ENCODE peak calls at places on chromosomes 16 and 17, in ten cellular contexts. M, L, N, X, R, H, V, A, D and E are unnamed samples.

GRCh38 chr17:43341705-43342600 is 56.8 kb upstream of the ARL4D start:
- DNase-seq in M (no peak), L (no peak), N (no peak), X (no peak), R (peak), H (peak), V (no peak), A (peak), D (no peak), E (no peak)

GRCh38 chr17:80780381-80781187 is 211.1 kb upstream of the CHMP6 start:
- DNase-seq in M (no peak), L (no peak), N (no peak), X (no peak), R (no peak), H (no peak), V (no peak), A (no peak), D (no peak), E (peak)

GRCh38 chr16:85552980-85553435 is 60.1 kb upstream of the GSE1 start:
- DNase-seq in M (no peak), L (no peak), N (no peak), X (no peak), R (no peak), H (no peak), V (no peak), A (no peak), D (no peak), E (no peak)

GRCh38 chr17:37598145-37598544 is 11.1 kb downstream of the SYNRG start:
- DNase-seq in M (no peak), L (no peak), N (no peak), X (no peak), R (no peak), H (no peak), V (no peak), A (no peak), D (no peak), E (no peak)

GRCh38 chr16:55944377-55944802 is 69.2 kb upstream of the CES5A start:
- DNase-seq in M (peak), L (peak), N (no peak), X (peak), R (peak), H (peak), V (peak), A (peak), D (peak), E (peak)

GRCh38 chr17:72715906-72716572 is 376.4 kb downstream of the SLC39A11 start:
- DNase-seq in M (no peak), L (no peak), N (no peak), X (peak), R (peak), H (peak), V (no peak), A (peak), D (no peak), E (peak)

GRCh38 chr16:85227262-85227923 is 115.1 kb upstream of the CIBAR2 start:
- DNase-seq in M (no peak), L (no peak), N (no peak), X (no peak), R (no peak), H (no peak), V (peak), A (peak), D (no peak), E (no peak)

GRCh38 chr16:85209526-85210121 is 97.4 kb upstream of the CIBAR2 start:
- DNase-seq in M (no peak), L (no peak), N (no peak), X (no peak), R (no peak), H (no peak), V (no peak), A (no peak), D (no peak), E (no peak)

GRCh38 chr17:20043034-20043433 is 33.9 kb downstream of the SPECC1 start:
- DNase-seq in M (no peak), L (no peak), N (no peak), X (no peak), R (no peak), H (no peak), V (no peak), A (no peak), D (no peak), E (no peak)

GRCh38 chr17:74415608-74416396 is 16.1 kb upstream of the GPRC5C start:
- DNase-seq in M (no peak), L (no peak), N (no peak), X (no peak), R (no peak), H (no peak), V (no peak), A (no peak), D (no peak), E (no peak)

GRCh38 chr16:67668495-67669157 is 2.0 kb downstream of the C16orf86 start:
- DNase-seq in M (peak), L (no peak), N (no peak), X (no peak), R (no peak), H (no peak), V (no peak), A (no peak), D (no peak), E (peak)

GRCh38 chr17:18851206-18851605 is 6.7 kb upstream of the PRPSAP2 start:
- DNase-seq in M (no peak), L (no peak), N (no peak), X (no peak), R (no peak), H (no peak), V (no peak), A (no peak), D (no peak), E (no peak)

GRCh38 chr16:26334218-26335111 is 642.7 kb downstream of the HS3ST4 start:
- DNase-seq in M (no peak), L (no peak), N (no peak), X (no peak), R (no peak), H (no peak), V (no peak), A (no peak), D (no peak), E (no peak)

GRCh38 chr17:75734674-75735294 is 13.5 kb downstream of the ITGB4 start:
- DNase-seq in M (no peak), L (no peak), N (no peak), X (no peak), R (no peak), H (no peak), V (no peak), A (no peak), D (no peak), E (no peak)

GRCh38 chr16:819336-819735 is 18.8 kb upstream of the GNG13 start:
- DNase-seq in M (no peak), L (no peak), N (no peak), X (no peak), R (no peak), H (no peak), V (no peak), A (no peak), D (no peak), E (no peak)

GRCh38 chr17:9902116-9902515 is 3.0 kb downstream of the RCVRN start:
- DNase-seq in M (no peak), L (no peak), N (no peak), X (no peak), R (no peak), H (no peak), V (no peak), A (no peak), D (no peak), E (no peak)

GRCh38 chr17:75370288-75370687 is 35.2 kb downstream of the GRB2 start:
- DNase-seq in M (no peak), L (no peak), N (no peak), X (peak), R (no peak), H (no peak), V (no peak), A (no peak), D (no peak), E (no peak)

GRCh38 chr17:4719684-4720221 is 9.3 kb downstream of the ARRB2 start:
- DNase-seq in M (no peak), L (no peak), N (no peak), X (no peak), R (no peak), H (peak), V (peak), A (peak), D (no peak), E (no peak)

GRCh38 chr16:87198881-87199280 is 118.3 kb downstream of the C16orf95 start:
- DNase-seq in M (no peak), L (no peak), N (no peak), X (no peak), R (no peak), H (no peak), V (no peak), A (no peak), D (no peak), E (no peak)

GRCh38 chr17:44830359-44831269 is 527 bp upstream of the GJC1 start:
- DNase-seq in M (no peak), L (no peak), N (no peak), X (no peak), R (peak), H (peak), V (no peak), A (peak), D (no peak), E (peak)

GRCh38 chr16:4723071-4723767 is 10.9 kb downstream of the ANKS3 start:
- DNase-seq in M (no peak), L (no peak), N (no peak), X (no peak), R (no peak), H (no peak), V (no peak), A (no peak), D (no peak), E (no peak)

GRCh38 chr17:13521784-13522183 is 79.9 kb downstream of the HS3ST3A1 start:
- DNase-seq in M (no peak), L (no peak), N (no peak), X (no peak), R (no peak), H (no peak), V (no peak), A (no peak), D (no peak), E (no peak)